ENCODE peak calls at places on chromosomes 16 and 17, in ten cellular contexts. One of them, this sample, is unnamed.

GRCh38 chr17:56908061-56908542 is 5.7 kb downstream of the TRIM25 start:
- DNase-seq in HFF-Myc: no peak
- DNase-seq in AG09309: no peak
- DNase-seq in fibroblast of the aortic adventitia: no peak
- DNase-seq in fibroblast of the conjunctiva: no peak
- DNase-seq in brain microvascular endothelial cell: no peak
- DNase-seq in NCI-H2171 treated with DMSO at 0.1 percent for 48 hours: no peak
- DNase-seq in NCI-H748 treated with DMSO at 0.1 percent for 48 hours: no peak
- DNase-seq in EL: no peak
- DNase-seq in adipocyte: no peak
- DNase-seq in this sample: peak; percentile 84

GRCh38 chr17:30476726-30477082 is 504 bp upstream of the GOSR1 start:
- DNase-seq in brain microvascular endothelial cell: peak; percentile 2
- DNase-seq in NCI-H748 treated with DMSO at 0.1 percent for 48 hours: peak; percentile 73
- DNase-seq in AG09309: no peak
- DNase-seq in HFF-Myc: no peak
- DNase-seq in adipocyte: no peak
- DNase-seq in EL: no peak
- DNase-seq in fibroblast of the conjunctiva: no peak
- DNase-seq in NCI-H2171 treated with DMSO at 0.1 percent for 48 hours: no peak
- DNase-seq in fibroblast of the aortic adventitia: no peak
- DNase-seq in this sample: no peak

GRCh38 chr16:11252482-11252931 is 3.5 kb downstream of the SOCS1 start:
- DNase-seq in brain microvascular endothelial cell: no peak
- DNase-seq in adipocyte: no peak
- DNase-seq in NCI-H748 treated with DMSO at 0.1 percent for 48 hours: no peak
- DNase-seq in AG09309: no peak
- DNase-seq in EL: no peak
- DNase-seq in fibroblast of the conjunctiva: no peak
- DNase-seq in NCI-H2171 treated with DMSO at 0.1 percent for 48 hours: no peak
- DNase-seq in HFF-Myc: no peak
- DNase-seq in fibroblast of the aortic adventitia: no peak
- DNase-seq in this sample: no peak

GRCh38 chr16:58843675-58844074 is 109.6 kb upstream of the GOT2 start:
- DNase-seq in EL: peak; percentile 46
- DNase-seq in fibroblast of the aortic adventitia: peak; percentile 9
- DNase-seq in NCI-H748 treated with DMSO at 0.1 percent for 48 hours: peak; percentile 1
- DNase-seq in fibroblast of the conjunctiva: peak; percentile 4
- DNase-seq in adipocyte: peak; percentile 44
- DNase-seq in NCI-H2171 treated with DMSO at 0.1 percent for 48 hours: peak; percentile 20
- DNase-seq in brain microvascular endothelial cell: peak; percentile 4
- DNase-seq in AG09309: no peak
- DNase-seq in HFF-Myc: peak; percentile 3
- DNase-seq in this sample: no peak

GRCh38 chr17:32783602-32784001 is 93.3 kb downstream of the MYO1D start:
- DNase-seq in adipocyte: peak; percentile 85
- DNase-seq in fibroblast of the conjunctiva: peak; percentile 49
- DNase-seq in fibroblast of the aortic adventitia: peak; percentile 76
- DNase-seq in brain microvascular endothelial cell: peak; percentile 34
- DNase-seq in AG09309: peak; percentile 52
- DNase-seq in HFF-Myc: peak; percentile 45
- DNase-seq in NCI-H748 treated with DMSO at 0.1 percent for 48 hours: peak; percentile 57
- DNase-seq in NCI-H2171 treated with DMSO at 0.1 percent for 48 hours: peak; percentile 73
- DNase-seq in EL: peak; percentile 53
- DNase-seq in this sample: no peak

GRCh38 chr16:77271532-77272426 is 72.6 kb downstream of the SYCE1L start:
- DNase-seq in NCI-H2171 treated with DMSO at 0.1 percent for 48 hours: no peak
- DNase-seq in HFF-Myc: no peak
- DNase-seq in fibroblast of the conjunctiva: no peak
- DNase-seq in fibroblast of the aortic adventitia: no peak
- DNase-seq in adipocyte: no peak
- DNase-seq in NCI-H748 treated with DMSO at 0.1 percent for 48 hours: no peak
- DNase-seq in EL: no peak
- DNase-seq in brain microvascular endothelial cell: no peak
- DNase-seq in AG09309: no peak
- DNase-seq in this sample: no peak

GRCh38 chr16:84520778-84521770 is 16.6 kb upstream of the MEAK7 start:
- DNase-seq in brain microvascular endothelial cell: no peak
- DNase-seq in fibroblast of the conjunctiva: no peak
- DNase-seq in adipocyte: no peak
- DNase-seq in NCI-H2171 treated with DMSO at 0.1 percent for 48 hours: peak; percentile 99
- DNase-seq in AG09309: no peak
- DNase-seq in HFF-Myc: no peak
- DNase-seq in EL: no peak
- DNase-seq in NCI-H748 treated with DMSO at 0.1 percent for 48 hours: peak; percentile 97
- DNase-seq in fibroblast of the aortic adventitia: no peak
- DNase-seq in this sample: no peak

GRCh38 chr17:75552847-75553552 is 27.5 kb downstream of the LLGL2 start:
- DNase-seq in fibroblast of the aortic adventitia: no peak
- DNase-seq in NCI-H748 treated with DMSO at 0.1 percent for 48 hours: no peak
- DNase-seq in AG09309: no peak
- DNase-seq in EL: peak; percentile 53
- DNase-seq in adipocyte: peak; percentile 22
- DNase-seq in fibroblast of the conjunctiva: no peak
- DNase-seq in NCI-H2171 treated with DMSO at 0.1 percent for 48 hours: no peak
- DNase-seq in brain microvascular endothelial cell: no peak
- DNase-seq in HFF-Myc: no peak
- DNase-seq in this sample: no peak

GRCh38 chr16:51239196-51239595 is 88.1 kb upstream of the SALL1 start:
- DNase-seq in fibroblast of the conjunctiva: no peak
- DNase-seq in NCI-H2171 treated with DMSO at 0.1 percent for 48 hours: no peak
- DNase-seq in brain microvascular endothelial cell: no peak
- DNase-seq in AG09309: no peak
- DNase-seq in fibroblast of the aortic adventitia: no peak
- DNase-seq in adipocyte: no peak
- DNase-seq in HFF-Myc: no peak
- DNase-seq in EL: no peak
- DNase-seq in NCI-H748 treated with DMSO at 0.1 percent for 48 hours: no peak
- DNase-seq in this sample: no peak

GRCh38 chr17:45953561-45953960 is 45.5 kb upstream of the STH start:
- DNase-seq in NCI-H748 treated with DMSO at 0.1 percent for 48 hours: no peak
- DNase-seq in NCI-H2171 treated with DMSO at 0.1 percent for 48 hours: no peak
- DNase-seq in EL: no peak
- DNase-seq in HFF-Myc: no peak
- DNase-seq in fibroblast of the conjunctiva: no peak
- DNase-seq in fibroblast of the aortic adventitia: no peak
- DNase-seq in adipocyte: no peak
- DNase-seq in AG09309: no peak
- DNase-seq in brain microvascular endothelial cell: no peak
- DNase-seq in this sample: no peak

GRCh38 chr16:23595951-23596720 is at the start of gene NDUFAB1:
- DNase-seq in NCI-H2171 treated with DMSO at 0.1 percent for 48 hours: peak; percentile 79
- DNase-seq in AG09309: peak; percentile 34
- DNase-seq in adipocyte: peak; percentile 97
- DNase-seq in fibroblast of the conjunctiva: peak; percentile 60
- DNase-seq in NCI-H748 treated with DMSO at 0.1 percent for 48 hours: peak; percentile 26
- DNase-seq in fibroblast of the aortic adventitia: peak; percentile 75
- DNase-seq in HFF-Myc: peak; percentile 30
- DNase-seq in EL: peak; percentile 87
- DNase-seq in brain microvascular endothelial cell: peak; percentile 81
- DNase-seq in this sample: peak; percentile 93

GRCh38 chr16:50403491-50403890 is 34.7 kb upstream of the BRD7 start:
- DNase-seq in NCI-H2171 treated with DMSO at 0.1 percent for 48 hours: no peak
- DNase-seq in NCI-H748 treated with DMSO at 0.1 percent for 48 hours: no peak
- DNase-seq in HFF-Myc: no peak
- DNase-seq in fibroblast of the aortic adventitia: no peak
- DNase-seq in EL: no peak
- DNase-seq in fibroblast of the conjunctiva: no peak
- DNase-seq in AG09309: no peak
- DNase-seq in brain microvascular endothelial cell: no peak
- DNase-seq in adipocyte: no peak
- DNase-seq in this sample: peak; percentile 72

GRCh38 chr17:2852211-2852610 is 56.0 kb downstream of the RAP1GAP2 start:
- DNase-seq in HFF-Myc: no peak
- DNase-seq in NCI-H2171 treated with DMSO at 0.1 percent for 48 hours: no peak
- DNase-seq in adipocyte: no peak
- DNase-seq in fibroblast of the conjunctiva: no peak
- DNase-seq in EL: no peak
- DNase-seq in NCI-H748 treated with DMSO at 0.1 percent for 48 hours: no peak
- DNase-seq in AG09309: no peak
- DNase-seq in brain microvascular endothelial cell: no peak
- DNase-seq in fibroblast of the aortic adventitia: no peak
- DNase-seq in this sample: no peak

GRCh38 chr17:76378548-76379274 is 5.7 kb upstream of the SPHK1 start:
- DNase-seq in NCI-H2171 treated with DMSO at 0.1 percent for 48 hours: peak; percentile 98
- DNase-seq in AG09309: no peak
- DNase-seq in brain microvascular endothelial cell: no peak
- DNase-seq in HFF-Myc: no peak
- DNase-seq in fibroblast of the conjunctiva: no peak
- DNase-seq in EL: no peak
- DNase-seq in fibroblast of the aortic adventitia: no peak
- DNase-seq in adipocyte: no peak
- DNase-seq in NCI-H748 treated with DMSO at 0.1 percent for 48 hours: no peak
- DNase-seq in this sample: no peak

GRCh38 chr16:66335704-66336329 is 30.7 kb upstream of the CDH5 start:
- DNase-seq in AG09309: no peak
- DNase-seq in adipocyte: peak; percentile 63
- DNase-seq in HFF-Myc: no peak
- DNase-seq in NCI-H2171 treated with DMSO at 0.1 percent for 48 hours: peak; percentile 87
- DNase-seq in brain microvascular endothelial cell: peak; percentile 70
- DNase-seq in EL: peak; percentile 23
- DNase-seq in fibroblast of the conjunctiva: peak; percentile 46
- DNase-seq in NCI-H748 treated with DMSO at 0.1 percent for 48 hours: peak; percentile 78
- DNase-seq in fibroblast of the aortic adventitia: peak; percentile 73
- DNase-seq in this sample: no peak

GRCh38 chr16:84116720-84117481 is at the start of gene MBTPS1:
- DNase-seq in fibroblast of the conjunctiva: peak; percentile 96
- DNase-seq in EL: peak; percentile 98
- DNase-seq in AG09309: peak; percentile 87
- DNase-seq in brain microvascular endothelial cell: peak; percentile 95
- DNase-seq in fibroblast of the aortic adventitia: peak; percentile 96
- DNase-seq in adipocyte: peak; percentile 100
- DNase-seq in NCI-H748 treated with DMSO at 0.1 percent for 48 hours: peak; percentile 79
- DNase-seq in HFF-Myc: peak; percentile 86
- DNase-seq in NCI-H2171 treated with DMSO at 0.1 percent for 48 hours: peak; percentile 95
- DNase-seq in this sample: peak; percentile 98

GRCh38 chr17:41785876-41786226 is 660 bp downstream of the JUP start:
- DNase-seq in adipocyte: no peak
- DNase-seq in EL: no peak
- DNase-seq in AG09309: no peak
- DNase-seq in fibroblast of the aortic adventitia: no peak
- DNase-seq in brain microvascular endothelial cell: no peak
- DNase-seq in fibroblast of the conjunctiva: no peak
- DNase-seq in NCI-H2171 treated with DMSO at 0.1 percent for 48 hours: no peak
- DNase-seq in HFF-Myc: no peak
- DNase-seq in NCI-H748 treated with DMSO at 0.1 percent for 48 hours: peak; percentile 5
- DNase-seq in this sample: no peak

GRCh38 chr16:72923757-72924156 is 124.2 kb downstream of the ZFHX3 start:
- DNase-seq in adipocyte: no peak
- DNase-seq in HFF-Myc: no peak
- DNase-seq in fibroblast of the aortic adventitia: no peak
- DNase-seq in brain microvascular endothelial cell: no peak
- DNase-seq in AG09309: no peak
- DNase-seq in NCI-H2171 treated with DMSO at 0.1 percent for 48 hours: peak; percentile 85
- DNase-seq in fibroblast of the conjunctiva: no peak
- DNase-seq in EL: no peak
- DNase-seq in NCI-H748 treated with DMSO at 0.1 percent for 48 hours: no peak
- DNase-seq in this sample: no peak

GRCh38 chr17:80790021-80790765 is 201.4 kb upstream of the CHMP6 start:
- DNase-seq in fibroblast of the conjunctiva: no peak
- DNase-seq in NCI-H748 treated with DMSO at 0.1 percent for 48 hours: no peak
- DNase-seq in NCI-H2171 treated with DMSO at 0.1 percent for 48 hours: no peak
- DNase-seq in fibroblast of the aortic adventitia: no peak
- DNase-seq in brain microvascular endothelial cell: peak; percentile 67
- DNase-seq in AG09309: no peak
- DNase-seq in adipocyte: no peak
- DNase-seq in EL: peak; percentile 36
- DNase-seq in HFF-Myc: no peak
- DNase-seq in this sample: no peak

GRCh38 chr16:16075463-16076399 is 126.3 kb downstream of the ABCC1 start:
- DNase-seq in brain microvascular endothelial cell: no peak
- DNase-seq in NCI-H2171 treated with DMSO at 0.1 percent for 48 hours: no peak
- DNase-seq in fibroblast of the aortic adventitia: no peak
- DNase-seq in HFF-Myc: no peak
- DNase-seq in adipocyte: peak; percentile 16
- DNase-seq in NCI-H748 treated with DMSO at 0.1 percent for 48 hours: no peak
- DNase-seq in EL: peak; percentile 10
- DNase-seq in AG09309: no peak
- DNase-seq in fibroblast of the conjunctiva: peak; percentile 61
- DNase-seq in this sample: no peak

GRCh38 chr17:39667262-39668140 is 752 bp upstream of the PNMT start:
- DNase-seq in NCI-H2171 treated with DMSO at 0.1 percent for 48 hours: peak; percentile 29
- DNase-seq in HFF-Myc: no peak
- DNase-seq in AG09309: no peak
- DNase-seq in EL: no peak
- DNase-seq in NCI-H748 treated with DMSO at 0.1 percent for 48 hours: no peak
- DNase-seq in adipocyte: no peak
- DNase-seq in brain microvascular endothelial cell: no peak
- DNase-seq in fibroblast of the aortic adventitia: no peak
- DNase-seq in fibroblast of the conjunctiva: no peak
- DNase-seq in this sample: no peak

GRCh38 chr16:4686497-4687210 is 6.7 kb upstream of the NUDT16L1 start:
- DNase-seq in fibroblast of the aortic adventitia: no peak
- DNase-seq in fibroblast of the conjunctiva: no peak
- DNase-seq in AG09309: no peak
- DNase-seq in EL: no peak
- DNase-seq in adipocyte: no peak
- DNase-seq in NCI-H2171 treated with DMSO at 0.1 percent for 48 hours: no peak
- DNase-seq in NCI-H748 treated with DMSO at 0.1 percent for 48 hours: no peak
- DNase-seq in brain microvascular endothelial cell: no peak
- DNase-seq in HFF-Myc: no peak
- DNase-seq in this sample: no peak

GRCh38 chr17:38585805-38586529 is 19.8 kb downstream of the SRCIN1 start:
- DNase-seq in EL: no peak
- DNase-seq in AG09309: no peak
- DNase-seq in fibroblast of the aortic adventitia: no peak
- DNase-seq in brain microvascular endothelial cell: no peak
- DNase-seq in adipocyte: no peak
- DNase-seq in NCI-H748 treated with DMSO at 0.1 percent for 48 hours: no peak
- DNase-seq in HFF-Myc: no peak
- DNase-seq in NCI-H2171 treated with DMSO at 0.1 percent for 48 hours: no peak
- DNase-seq in fibroblast of the conjunctiva: no peak
- DNase-seq in this sample: no peak

GRCh38 chr17:40980594-40980993 is 3.5 kb downstream of the KRT40 start:
- DNase-seq in AG09309: no peak
- DNase-seq in HFF-Myc: no peak
- DNase-seq in NCI-H2171 treated with DMSO at 0.1 percent for 48 hours: no peak
- DNase-seq in adipocyte: no peak
- DNase-seq in brain microvascular endothelial cell: no peak
- DNase-seq in EL: no peak
- DNase-seq in fibroblast of the aortic adventitia: peak; percentile 39
- DNase-seq in NCI-H748 treated with DMSO at 0.1 percent for 48 hours: no peak
- DNase-seq in fibroblast of the conjunctiva: no peak
- DNase-seq in this sample: no peak